ENCODE peak calls at places on chromosome 14, in six cellular contexts. O is K562, L is SK-N-SH, G is HepG2, I is GM12878, Q is HCT116. R is an unnamed sample.

GRCh38 chr14:50085570-50086315 is 30.6 kb downstream of the VCPKMT start:
- DNase-seq in I (peak; percentile 95), G (no peak), O (no peak), Q (no peak), L (no peak), R (no peak)

GRCh38 chr14:26987734-26988363 is 390.0 kb upstream of the NOVA1 start:
- DNase-seq in O (no peak), L (no peak), G (no peak), I (no peak), Q (no peak), R (no peak)

GRCh38 chr14:44846232-44846824 is 115.4 kb downstream of the KLHL28 start:
- DNase-seq in L (peak; percentile 13), Q (peak; percentile 28), O (peak; percentile 21), I (peak; percentile 27), G (peak; percentile 27), R (peak; percentile 50)

GRCh38 chr14:52885230-52885629 is 65.6 kb downstream of the FERMT2 start:
- DNase-seq in L (no peak), I (no peak), Q (no peak), O (no peak), G (no peak), R (no peak)

GRCh38 chr14:44113769-44114730 is 393.0 kb downstream of the FSCB start:
- DNase-seq in I (no peak), Q (no peak), G (no peak), O (no peak), L (no peak), R (no peak)

GRCh38 chr14:56115471-56115870 is 2.7 kb upstream of the PELI2 start:
- DNase-seq in Q (no peak), O (no peak), G (no peak), L (no peak), I (no peak), R (no peak)

GRCh38 chr14:57066887-57067513 is 201.7 kb downstream of the EXOC5 start:
- DNase-seq in G (peak; percentile 16), L (peak; percentile 60), Q (peak; percentile 12), I (no peak), O (peak; percentile 35), R (no peak)

GRCh38 chr14:69943084-69943797 is 64.0 kb downstream of the SMOC1 start:
- DNase-seq in L (peak; percentile 78), O (no peak), G (peak; percentile 9), Q (no peak), I (no peak), R (no peak)

GRCh38 chr14:28676481-28676880 is 90.1 kb upstream of the FOXG1 start:
- DNase-seq in Q (no peak), L (no peak), G (no peak), I (no peak), O (no peak), R (no peak)

GRCh38 chr14:68655961-68656360 is 136.9 kb downstream of the ZFP36L1 start:
- DNase-seq in Q (peak; percentile 18), L (peak; percentile 40), O (no peak), G (peak; percentile 26), I (no peak), R (no peak)

GRCh38 chr14:51554953-51555352 is 96.8 kb upstream of the FRMD6 start:
- DNase-seq in Q (no peak), G (no peak), O (no peak), L (no peak), I (no peak), R (peak; percentile 32)

GRCh38 chr14:100872641-100873071 is 30.9 kb downstream of the RTL1 start:
- DNase-seq in O (no peak), G (no peak), L (no peak), Q (no peak), I (no peak), R (no peak)

GRCh38 chr14:100873083-100873482 is 30.4 kb downstream of the RTL1 start:
- DNase-seq in O (no peak), L (no peak), G (no peak), I (no peak), Q (no peak), R (no peak)

GRCh38 chr14:100871234-100872186 is 32.0 kb downstream of the RTL1 start:
- DNase-seq in L (no peak), I (no peak), G (peak; percentile 22), O (peak; percentile 80), Q (peak; percentile 69), R (peak; percentile 34)

GRCh38 chr14:100874051-100874410 is 29.5 kb downstream of the RTL1 start:
- DNase-seq in I (no peak), L (no peak), G (no peak), Q (no peak), O (no peak), R (no peak)

GRCh38 chr14:100872241-100872640 is 31.3 kb downstream of the RTL1 start:
- DNase-seq in O (no peak), I (no peak), G (no peak), L (no peak), Q (no peak), R (no peak)
- TF ChIP-seq JUND in O (no peak), I (no peak), G (no peak), L (no peak), Q (no peak), R (no peak)

DNA sequence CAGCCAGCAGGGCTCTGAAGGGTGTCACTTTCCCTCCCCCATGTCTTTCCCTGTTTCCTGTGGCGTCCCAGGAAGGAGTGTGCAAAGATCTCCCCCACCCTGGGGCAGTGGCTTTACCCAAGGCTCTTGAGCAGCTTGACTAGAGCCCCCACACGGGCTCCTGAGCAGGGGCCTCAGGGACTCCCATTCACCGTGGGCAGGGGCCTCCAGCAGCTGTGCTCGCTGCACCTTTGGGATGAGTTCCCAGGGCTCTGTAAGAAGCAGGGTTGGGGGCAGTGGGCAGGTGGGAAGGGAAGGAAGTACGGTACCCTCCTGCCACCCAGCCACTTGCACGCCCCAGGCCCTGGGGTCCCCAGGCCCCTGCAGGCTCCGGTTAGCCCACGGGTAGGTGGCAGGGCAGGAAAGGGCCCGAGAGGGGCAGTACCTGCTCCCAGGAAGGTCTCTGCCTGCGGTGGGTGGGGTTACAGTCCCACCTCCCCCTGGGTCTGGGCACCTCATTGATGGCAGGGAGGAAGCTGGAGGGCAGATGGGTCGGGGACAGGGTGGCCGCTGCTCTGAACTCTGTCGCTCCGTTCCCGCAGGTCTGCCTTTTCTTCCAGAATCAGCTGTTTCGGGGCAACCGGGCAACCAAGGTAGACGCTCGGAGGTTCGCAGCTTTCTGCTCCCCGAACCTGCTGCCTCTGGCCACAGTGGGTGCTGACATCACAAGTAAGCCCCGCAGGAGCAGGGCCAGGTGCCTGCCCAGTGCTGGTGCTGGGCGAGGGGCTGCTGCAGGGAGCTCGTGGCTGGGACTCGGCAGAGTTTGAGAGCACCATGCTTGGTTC is 13.0 kb downstream of the ASPG start:
- DNase-seq in I (no peak), L (no peak), O (no peak), G (no peak), Q (no peak), R (no peak)
- TF ChIP-seq JUND in I (no peak), L (no peak), O (no peak), G (no peak), Q (no peak), R (no peak)

DNA sequence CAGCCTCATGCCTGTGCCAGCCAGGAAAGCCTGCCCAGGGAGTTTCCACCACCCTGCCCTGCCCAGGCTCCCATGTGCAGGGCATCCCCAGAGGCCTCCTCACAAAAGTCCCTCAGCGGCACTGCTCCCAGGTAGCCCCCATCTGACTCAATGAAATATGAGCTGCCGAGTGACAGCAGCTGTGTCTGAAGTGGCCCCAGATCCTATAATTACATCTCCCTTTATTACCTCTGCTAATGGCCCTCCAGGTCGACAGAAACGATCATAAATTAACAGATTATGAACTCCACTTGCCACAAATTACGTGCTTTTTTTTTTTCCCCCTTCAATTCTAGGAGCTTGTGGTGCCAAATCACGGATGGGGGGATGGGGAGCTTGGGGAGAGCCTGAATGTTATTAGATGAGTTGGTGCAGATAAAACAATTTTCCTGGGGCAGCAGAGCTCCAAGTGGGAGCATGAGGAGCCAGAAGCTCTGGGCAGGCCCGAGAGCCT is 110.4 kb downstream of the ESRRB start:
- DNase-seq in G (no peak), Q (no peak), L (peak; percentile 73), I (no peak), O (no peak), R (no peak)
- TF ChIP-seq JUND in G (no peak), Q (no peak), L (no peak), I (no peak), O (no peak), R (no peak)

GRCh38 chr14:31340297-31341063 is 79.9 kb downstream of the HEATR5A start:
- DNase-seq in L (no peak), O (no peak), G (no peak), I (no peak), Q (no peak), R (no peak)

GRCh38 chr14:31341280-31341679 is 79.1 kb downstream of the HEATR5A start:
- DNase-seq in I (no peak), G (no peak), O (no peak), L (no peak), Q (no peak), R (no peak)

GRCh38 chr14:31339743-31340142 is 80.6 kb downstream of the HEATR5A start:
- DNase-seq in I (no peak), Q (no peak), G (no peak), L (no peak), O (no peak), R (no peak)

GRCh38 chr14:31337331-31337730 is 83.0 kb downstream of the HEATR5A start:
- DNase-seq in G (no peak), O (no peak), L (no peak), Q (no peak), I (no peak), R (no peak)

GRCh38 chr14:31336646-31337045 is 83.7 kb downstream of the HEATR5A start:
- DNase-seq in L (no peak), Q (no peak), O (no peak), I (no peak), G (peak; percentile 87), R (no peak)
- TF ChIP-seq JUND in L (no peak), Q (no peak), O (no peak), I (no peak), G (no peak), R (peak; percentile 64)

GRCh38 chr14:61602733-61603077 is 92.6 kb upstream of the HIF1A start:
- DNase-seq in Q (no peak), G (peak; percentile 79), I (no peak), L (no peak), O (no peak), R (no peak)

GRCh38 chr14:61599959-61600358 is 95.4 kb upstream of the HIF1A start:
- DNase-seq in L (no peak), I (no peak), Q (no peak), O (no peak), G (no peak), R (no peak)

GRCh38 chr14:61598980-61599379 is 96.3 kb upstream of the HIF1A start:
- DNase-seq in G (peak; percentile 50), I (no peak), O (no peak), Q (no peak), L (no peak), R (no peak)

GRCh38 chr14:61603736-61604135 is 91.6 kb upstream of the HIF1A start:
- DNase-seq in L (no peak), G (no peak), I (no peak), Q (no peak), O (no peak), R (no peak)

GRCh38 chr14:61601923-61602732 is 93.2 kb upstream of the HIF1A start:
- DNase-seq in G (no peak), L (no peak), O (no peak), I (no peak), Q (no peak), R (no peak)
- TF ChIP-seq JUND in G (no peak), L (no peak), O (no peak), I (no peak), Q (no peak), R (no peak)